ENCODE peak calls at places on chromosomes 5 and 9, in ten cellular contexts. H, K, S, I, N, B, F, J, Q and W are unnamed samples.

GRCh38 chr5:173568128-173568527 is 48.3 kb downstream of the BOD1 start:
- DNase-seq in N (no peak), S (no peak), Q (no peak), I (no peak), H (no peak), J (no peak), F (no peak), B (no peak), K (no peak), W (no peak)

GRCh38 chr5:10453564-10453963 is 11.9 kb downstream of the ROPN1L start:
- DNase-seq in K (no peak), H (no peak), J (peak; percentile 48), F (no peak), B (no peak), S (no peak), Q (no peak), N (no peak), I (no peak), W (no peak)

GRCh38 chr9:134064711-134065110 is 3.1 kb downstream of the BRD3 start:
- DNase-seq in B (no peak), H (no peak), F (no peak), N (no peak), S (no peak), K (no peak), I (no peak), J (no peak), Q (no peak), W (no peak)

GRCh38 chr9:109411818-109412352 is 86.2 kb downstream of the PTPN3 start:
- DNase-seq in S (peak; percentile 35), K (no peak), B (peak; percentile 14), N (no peak), Q (no peak), J (no peak), H (no peak), F (no peak), I (no peak), W (peak; percentile 9)

GRCh38 chr5:43658499-43658898 is 55.5 kb downstream of the NNT start:
- DNase-seq in S (no peak), Q (no peak), H (no peak), F (no peak), B (peak; percentile 38), N (no peak), J (no peak), I (no peak), K (no peak), W (no peak)

GRCh38 chr5:171432076-171432475 is 12.6 kb downstream of the FGF18 start:
- DNase-seq in I (no peak), F (no peak), J (no peak), H (no peak), Q (no peak), S (no peak), B (no peak), K (no peak), N (peak; percentile 57), W (no peak)

GRCh38 chr9:4497855-4498254 is 7.6 kb downstream of the SLC1A1 start:
- DNase-seq in B (peak; percentile 79), S (no peak), J (no peak), I (no peak), H (no peak), K (no peak), F (no peak), Q (no peak), N (no peak), W (peak; percentile 1)

GRCh38 chr9:89983411-89983810 is 378.6 kb downstream of the GADD45G start:
- DNase-seq in I (no peak), F (no peak), B (no peak), J (no peak), Q (no peak), K (no peak), N (no peak), H (no peak), S (no peak), W (no peak)

GRCh38 chr9:16540996-16541668 is 329.3 kb downstream of the BNC2 start:
- DNase-seq in Q (no peak), H (no peak), S (peak; percentile 1), B (peak; percentile 53), J (no peak), I (no peak), F (no peak), K (no peak), N (no peak), W (no peak)

GRCh38 chr9:83625120-83625710 is 2.3 kb downstream of the IDNK start:
- DNase-seq in J (no peak), B (no peak), H (no peak), Q (no peak), I (no peak), N (no peak), K (no peak), S (no peak), F (no peak), W (no peak)

GRCh38 chr5:173670791-173671120 is 54.3 kb upstream of the BOD1 start:
- DNase-seq in J (no peak), B (no peak), N (no peak), Q (no peak), K (no peak), F (no peak), H (no peak), I (no peak), S (no peak), W (no peak)

GRCh38 chr9:84862308-84862707 is 192.8 kb downstream of the NTRK2 start:
- DNase-seq in H (no peak), F (no peak), J (no peak), S (no peak), B (no peak), K (no peak), Q (no peak), N (no peak), I (no peak), W (no peak)

GRCh38 chr9:130423272-130423671 is 21.5 kb upstream of the ASS1 start:
- DNase-seq in I (no peak), N (no peak), K (no peak), S (no peak), B (no peak), F (no peak), H (no peak), J (no peak), Q (no peak), W (no peak)

GRCh38 chr5:95731571-95732554 is 727 bp downstream of the RHOBTB3 start:
- DNase-seq in S (peak; percentile 59), Q (peak; percentile 76), I (no peak), H (peak; percentile 34), F (peak; percentile 7), J (peak; percentile 40), N (peak; percentile 89), B (peak; percentile 31), K (no peak), W (peak; percentile 84)